ENCODE peak calls at places on chromosomes 4 and X, in nine cellular contexts. Q is sigmoid colon, S is hepatocyte, U is GM23338, M is BE2C, K is neural progenitor cell, R is left lung, H is osteoblast, G is pancreas. Z is an unnamed sample. For H3K4me1, the result is how much of the 10 kb centered on the place peaks cover.

GRCh38 chr4:81921757-81922159 is 450.1 kb upstream of the RASGEF1B start:
- DNase-seq in G (no peak), Q (no peak), M (no peak), R (no peak), K (peak), U (no peak), H (no peak), S (no peak), Z (no peak)

GRCh38 chr4:98617358-98618047 is 40.9 kb downstream of the TSPAN5 start:
- DNase-seq in H (no peak), R (no peak), K (no peak), Q (no peak), M (no peak), G (no peak), S (no peak), U (no peak), Z (no peak)

GRCh38 chr4:1092026-1092982 is 21.1 kb downstream of the RNF212 start:
- DNase-seq in H (no peak), M (no peak), R (no peak), K (no peak), S (no peak), U (peak), G (no peak), Q (no peak), Z (peak)

GRCh38 chrX:68462653-68463052 is 29.4 kb upstream of the OPHN1 start:
- DNase-seq in G (no peak), U (peak), S (peak), K (peak), M (peak), R (no peak), H (no peak), Q (no peak), Z (peak)

GRCh38 chrX:69262036-69262905 is 97.0 kb upstream of the PJA1 start:
- DNase-seq in S (peak), Q (no peak), U (no peak), G (no peak), H (peak), R (no peak), K (no peak), M (no peak), Z (peak)

GRCh38 chr4:150886597-150886996 is 128.5 kb downstream of the LRBA start:
- DNase-seq in K (no peak), G (no peak), M (no peak), Q (no peak), R (no peak), S (no peak), U (no peak), H (no peak), Z (no peak)

GRCh38 chr4:105966046-105966445 is 70.8 kb downstream of the NPNT start:
- DNase-seq in R (no peak), K (no peak), M (no peak), U (peak), H (no peak), G (no peak), S (peak), Q (no peak), Z (no peak)

GRCh38 chr4:74061430-74061829 is 22.9 kb upstream of the CXCL3 start:
- DNase-seq in U (no peak), M (no peak), R (no peak), Q (no peak), H (no peak), G (no peak), K (no peak), S (no peak), Z (no peak)

GRCh38 chr4:152348670-152349069 is 187.2 kb downstream of the FBXW7 start:
- DNase-seq in K (peak), M (no peak), G (no peak), Q (no peak), R (no peak), S (no peak), U (peak), H (no peak), Z (no peak)

GRCh38 chrX:142054094-142054493 is 150.4 kb downstream of the MAGEC1 start:
- DNase-seq in M (no peak), K (no peak), S (no peak), R (no peak), U (no peak), G (no peak), H (no peak), Q (no peak), Z (no peak)

GRCh38 chrX:23884427-23885024 is 23.2 kb downstream of the APOO start:
- DNase-seq in H (no peak), S (no peak), K (no peak), G (no peak), U (no peak), R (no peak), M (no peak), Q (no peak), Z (no peak)

GRCh38 chrX:16664059-16664458 is 14.1 kb downstream of the S100G start:
- DNase-seq in G (no peak), Q (no peak), K (no peak), M (no peak), S (no peak), R (no peak), U (no peak), H (no peak), Z (no peak)
- TF ChIP-seq CTCF in G (no peak), Q (no peak), K (no peak), M (no peak), S (peak), R (no peak), U (peak), H (peak), Z (no peak)

GRCh38 chr4:5716391-5716790 is 5.4 kb downstream of the EVC start:
- DNase-seq in H (no peak), U (no peak), S (no peak), R (no peak), Q (no peak), K (no peak), G (no peak), M (no peak), Z (no peak)
- H3K4me1 ChIP-seq in H (under half), U (under half), S (under half), R (under half), Q (under half), K (under half), G (under half), M (under half), Z (under half)

DNA sequence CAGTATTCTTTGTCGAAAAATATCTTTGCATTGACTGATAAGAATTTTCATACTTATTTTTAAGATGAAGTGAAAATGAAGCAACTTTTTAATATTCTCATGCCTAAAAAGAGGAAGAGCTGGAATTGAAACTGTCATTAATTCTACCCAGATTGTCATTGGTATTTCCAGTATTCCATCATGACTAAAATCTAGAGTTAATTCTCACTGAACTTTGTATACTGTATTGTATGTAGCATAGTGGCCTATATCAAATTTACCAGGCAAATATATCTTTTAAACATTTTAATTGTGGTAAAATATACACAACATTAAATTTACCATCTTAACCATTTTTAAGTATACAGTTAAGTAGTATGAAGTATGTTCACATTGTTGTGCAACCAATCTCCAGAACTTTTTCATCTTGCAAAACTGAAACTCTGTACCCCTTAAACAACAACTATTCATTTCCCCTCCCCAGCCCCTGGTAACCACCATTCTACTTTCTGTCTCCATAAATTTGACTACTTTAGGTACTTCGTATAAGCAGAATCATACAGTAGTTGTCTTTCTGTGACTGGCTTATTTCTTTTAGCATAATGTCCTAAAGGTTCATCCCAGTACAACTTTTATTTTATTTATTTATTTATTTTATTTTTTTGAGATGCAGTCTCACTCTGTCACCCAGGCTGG is 24.3 kb upstream of the ZNF41 start:
- DNase-seq in U (no peak), K (no peak), G (no peak), R (no peak), H (no peak), S (no peak), M (no peak), Q (peak), Z (no peak)
- TF ChIP-seq CTCF in U (no peak), K (no peak), G (no peak), R (no peak), H (no peak), S (no peak), M (no peak), Q (no peak), Z (no peak)

DNA sequence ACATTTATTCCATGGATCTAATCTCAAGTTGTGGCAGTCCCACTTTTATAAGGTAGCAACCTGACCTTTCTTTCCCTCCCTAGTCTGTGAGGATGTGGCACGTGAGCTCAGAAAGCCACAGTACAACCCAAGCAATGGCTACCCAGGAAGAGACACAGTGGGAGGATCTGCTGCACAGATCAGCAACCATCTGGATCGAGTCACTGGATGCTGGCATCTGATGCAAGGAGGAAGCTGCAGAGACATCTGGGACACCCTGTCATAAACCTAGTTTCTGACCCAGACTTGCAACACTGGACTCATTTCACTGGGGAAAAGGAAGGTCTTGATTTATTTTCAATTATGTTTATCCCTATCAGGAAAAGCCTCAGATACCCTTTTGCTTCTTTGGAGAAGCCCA is 327.1 kb downstream of the PAPSS1 start:
- DNase-seq in K (no peak), M (peak), Q (peak), U (no peak), R (no peak), S (peak), G (no peak), H (no peak), Z (no peak)
- H3K4me1 ChIP-seq in K (under half), M (under half), Q (under half), U (under half), R (under half), S (under half), G (under half), H (under half), Z (under half)

DNA sequence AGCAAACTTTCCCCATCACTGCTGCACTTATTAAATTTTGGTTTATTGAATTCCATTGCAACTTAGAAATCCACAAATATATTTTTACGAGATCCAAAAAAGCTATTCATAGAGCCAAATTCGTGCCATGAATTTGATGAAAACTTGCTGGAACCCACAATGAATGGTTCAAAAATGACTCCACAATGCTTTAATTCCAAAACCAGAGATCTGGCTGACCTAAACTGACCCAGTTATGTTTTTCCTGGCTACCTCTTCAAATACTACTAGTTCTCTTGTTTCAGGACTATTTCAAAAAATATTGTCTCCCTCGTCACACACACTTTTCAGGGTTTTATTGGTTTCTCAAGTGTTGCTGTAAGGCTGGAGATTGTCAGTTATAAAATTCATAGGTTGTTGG is 474.8 kb downstream of the PDGFC start:
- DNase-seq in Q (no peak), H (peak), R (no peak), U (no peak), M (no peak), G (no peak), S (no peak), K (no peak), Z (no peak)
- TF ChIP-seq CTCF in Q (no peak), H (no peak), R (no peak), U (no peak), M (no peak), G (no peak), S (no peak), K (no peak), Z (no peak)

GRCh38 chrX:129953881-129954280 is 28.6 kb upstream of the BCORL1 start:
- DNase-seq in K (peak), S (no peak), U (peak), G (no peak), H (no peak), R (no peak), M (no peak), Q (no peak), Z (no peak)

GRCh38 chrX:129953334-129953648 is 29.1 kb upstream of the BCORL1 start:
- DNase-seq in U (peak), R (no peak), H (no peak), S (no peak), Q (no peak), K (no peak), M (no peak), G (no peak), Z (no peak)

GRCh38 chrX:129956145-129956544 is 26.3 kb upstream of the BCORL1 start:
- DNase-seq in K (no peak), H (no peak), Q (no peak), S (no peak), R (no peak), U (no peak), M (no peak), G (no peak), Z (no peak)

GRCh38 chrX:129955682-129956081 is 26.8 kb upstream of the BCORL1 start:
- DNase-seq in R (no peak), K (no peak), G (no peak), S (no peak), M (no peak), U (no peak), Q (no peak), H (no peak), Z (no peak)

GRCh38 chrX:129954804-129955203 is 27.6 kb upstream of the BCORL1 start:
- DNase-seq in M (no peak), H (no peak), Q (no peak), U (no peak), R (no peak), G (no peak), S (no peak), K (no peak), Z (no peak)
- H3K4me1 ChIP-seq in M (under half), H (under half), Q (under half), U (under half), R (under half), G (under half), S (under half), K (under half), Z (under half)